ENCODE peak calls at places on chromosomes 12 and 14, in eight cellular contexts. One of them, this sample, is unnamed. For H3K27me3 and H3K4me1, the result is how much of the 10 kb centered on the place peaks cover.

GRCh38 chr12:70691018-70691672 is 53.9 kb upstream of the PTPRB start:
- DNase-seq in uterus: no peak
- DNase-seq in left lung: no peak
- DNase-seq in pancreas: no peak
- DNase-seq in tibial nerve: no peak
- DNase-seq in PC-3: no peak
- DNase-seq in sigmoid colon: no peak
- DNase-seq in right lobe of liver: no peak
- DNase-seq in this sample: no peak

GRCh38 chr12:39692258-39692853 is 72.8 kb upstream of the ABCD2 start:
- DNase-seq in uterus: no peak
- DNase-seq in tibial nerve: no peak
- DNase-seq in PC-3: peak
- DNase-seq in pancreas: no peak
- DNase-seq in right lobe of liver: no peak
- DNase-seq in sigmoid colon: no peak
- DNase-seq in left lung: no peak
- DNase-seq in this sample: no peak

GRCh38 chr12:105466901-105467598 is 136.6 kb downstream of the C12orf75 start:
- DNase-seq in left lung: no peak
- DNase-seq in PC-3: no peak
- DNase-seq in right lobe of liver: no peak
- DNase-seq in pancreas: no peak
- DNase-seq in uterus: no peak
- DNase-seq in sigmoid colon: no peak
- DNase-seq in tibial nerve: no peak
- DNase-seq in this sample: no peak

GRCh38 chr12:66269757-66270383 is 32.4 kb upstream of the HELB start:
- DNase-seq in sigmoid colon: no peak
- DNase-seq in right lobe of liver: no peak
- DNase-seq in PC-3: peak
- DNase-seq in uterus: no peak
- DNase-seq in tibial nerve: peak
- DNase-seq in pancreas: no peak
- DNase-seq in left lung: no peak
- DNase-seq in this sample: no peak

GRCh38 chr14:56027421-56027820 is 90.8 kb upstream of the PELI2 start:
- DNase-seq in PC-3: no peak
- DNase-seq in tibial nerve: no peak
- DNase-seq in uterus: no peak
- DNase-seq in pancreas: no peak
- DNase-seq in left lung: no peak
- DNase-seq in sigmoid colon: no peak
- DNase-seq in right lobe of liver: no peak
- DNase-seq in this sample: no peak

GRCh38 chr14:37340353-37340752 is 142.6 kb downstream of the MIPOL1 start:
- DNase-seq in tibial nerve: no peak
- DNase-seq in right lobe of liver: no peak
- DNase-seq in PC-3: peak
- DNase-seq in pancreas: no peak
- DNase-seq in uterus: no peak
- DNase-seq in sigmoid colon: no peak
- DNase-seq in left lung: no peak
- DNase-seq in this sample: no peak

GRCh38 chr14:67636361-67636919 is 16.7 kb downstream of the ARG2 start:
- DNase-seq in tibial nerve: no peak
- DNase-seq in left lung: no peak
- DNase-seq in uterus: no peak
- DNase-seq in PC-3: no peak
- DNase-seq in sigmoid colon: no peak
- DNase-seq in right lobe of liver: no peak
- DNase-seq in pancreas: no peak
- DNase-seq in this sample: no peak

GRCh38 chr14:89027097-89027740 is 202.8 kb downstream of the TTC8 start:
- DNase-seq in right lobe of liver: peak
- DNase-seq in tibial nerve: no peak
- DNase-seq in pancreas: peak
- DNase-seq in uterus: peak
- DNase-seq in sigmoid colon: peak
- DNase-seq in left lung: peak
- DNase-seq in PC-3: peak
- DNase-seq in this sample: peak

GRCh38 chr12:24649209-24649608 is 299.7 kb downstream of the BCAT1 start:
- DNase-seq in sigmoid colon: no peak
- DNase-seq in tibial nerve: no peak
- DNase-seq in PC-3: no peak
- DNase-seq in left lung: no peak
- DNase-seq in uterus: no peak
- DNase-seq in pancreas: no peak
- DNase-seq in right lobe of liver: no peak
- DNase-seq in this sample: no peak

GRCh38 chr12:108890208-108890607 is 10.3 kb downstream of the DAO start:
- DNase-seq in left lung: no peak
- DNase-seq in right lobe of liver: no peak
- DNase-seq in pancreas: no peak
- DNase-seq in tibial nerve: no peak
- DNase-seq in sigmoid colon: no peak
- DNase-seq in uterus: no peak
- DNase-seq in PC-3: peak
- DNase-seq in this sample: no peak

GRCh38 chr12:80716711-80717469 is at the start of gene MYF5:
- DNase-seq in left lung: no peak
- DNase-seq in right lobe of liver: no peak
- DNase-seq in tibial nerve: no peak
- DNase-seq in uterus: no peak
- DNase-seq in PC-3: no peak
- DNase-seq in pancreas: no peak
- DNase-seq in sigmoid colon: no peak
- DNase-seq in this sample: no peak

GRCh38 chr12:47940773-47941474 is 22.5 kb upstream of the TMEM106C start:
- DNase-seq in tibial nerve: no peak
- DNase-seq in pancreas: no peak
- DNase-seq in uterus: no peak
- DNase-seq in sigmoid colon: no peak
- DNase-seq in PC-3: no peak
- DNase-seq in right lobe of liver: no peak
- DNase-seq in left lung: no peak
- DNase-seq in this sample: no peak

GRCh38 chr12:6463211-6463610 is 7.3 kb downstream of the VAMP1 start:
- DNase-seq in sigmoid colon: no peak
- DNase-seq in right lobe of liver: no peak
- DNase-seq in pancreas: no peak
- DNase-seq in PC-3: no peak
- DNase-seq in uterus: no peak
- DNase-seq in tibial nerve: no peak
- DNase-seq in left lung: no peak
- DNase-seq in this sample: no peak

GRCh38 chr14:104650057-104650980 is 39.1 kb upstream of the INF2 start:
- DNase-seq in PC-3: peak
- DNase-seq in sigmoid colon: peak
- DNase-seq in uterus: peak
- DNase-seq in pancreas: peak
- DNase-seq in tibial nerve: peak
- DNase-seq in left lung: peak
- DNase-seq in right lobe of liver: peak
- DNase-seq in this sample: peak

GRCh38 chr14:99266181-99267178 is 5.5 kb downstream of the BCL11B start:
- DNase-seq in tibial nerve: peak
- DNase-seq in left lung: peak
- DNase-seq in right lobe of liver: peak
- DNase-seq in pancreas: peak
- DNase-seq in sigmoid colon: peak
- DNase-seq in PC-3: peak
- DNase-seq in uterus: peak
- DNase-seq in this sample: peak

GRCh38 chr14:22995889-22996611 is 13.7 kb upstream of the AJUBA start:
- DNase-seq in tibial nerve: no peak
- DNase-seq in pancreas: no peak
- DNase-seq in PC-3: no peak
- DNase-seq in uterus: no peak
- DNase-seq in right lobe of liver: no peak
- DNase-seq in sigmoid colon: no peak
- DNase-seq in left lung: no peak
- DNase-seq in this sample: no peak

GRCh38 chr12:6171409-6172015 is 28.7 kb upstream of the CD9 start:
- DNase-seq in sigmoid colon: peak
- DNase-seq in uterus: peak
- DNase-seq in pancreas: no peak
- DNase-seq in PC-3: no peak
- DNase-seq in tibial nerve: no peak
- DNase-seq in left lung: no peak
- DNase-seq in right lobe of liver: no peak
- DNase-seq in this sample: peak

GRCh38 chr14:95770777-95771176 is 56.9 kb upstream of the TCL1A start:
- DNase-seq in tibial nerve: no peak
- DNase-seq in sigmoid colon: no peak
- DNase-seq in uterus: no peak
- DNase-seq in pancreas: no peak
- DNase-seq in left lung: no peak
- DNase-seq in right lobe of liver: no peak
- DNase-seq in PC-3: no peak
- DNase-seq in this sample: no peak

GRCh38 chr14:73428354-73428824 is 30.0 kb downstream of the NUMB start:
- DNase-seq in uterus: no peak
- DNase-seq in sigmoid colon: no peak
- DNase-seq in pancreas: peak
- DNase-seq in tibial nerve: no peak
- DNase-seq in PC-3: no peak
- DNase-seq in right lobe of liver: peak
- DNase-seq in left lung: peak
- DNase-seq in this sample: no peak
- H3K27me3 ChIP-seq in uterus: under half
- H3K27me3 ChIP-seq in sigmoid colon: under half
- H3K27me3 ChIP-seq in pancreas: under half
- H3K27me3 ChIP-seq in tibial nerve: under half
- H3K27me3 ChIP-seq in PC-3: under half
- H3K27me3 ChIP-seq in right lobe of liver: under half
- H3K27me3 ChIP-seq in left lung: under half
- H3K27me3 ChIP-seq in this sample: under half

DNA sequence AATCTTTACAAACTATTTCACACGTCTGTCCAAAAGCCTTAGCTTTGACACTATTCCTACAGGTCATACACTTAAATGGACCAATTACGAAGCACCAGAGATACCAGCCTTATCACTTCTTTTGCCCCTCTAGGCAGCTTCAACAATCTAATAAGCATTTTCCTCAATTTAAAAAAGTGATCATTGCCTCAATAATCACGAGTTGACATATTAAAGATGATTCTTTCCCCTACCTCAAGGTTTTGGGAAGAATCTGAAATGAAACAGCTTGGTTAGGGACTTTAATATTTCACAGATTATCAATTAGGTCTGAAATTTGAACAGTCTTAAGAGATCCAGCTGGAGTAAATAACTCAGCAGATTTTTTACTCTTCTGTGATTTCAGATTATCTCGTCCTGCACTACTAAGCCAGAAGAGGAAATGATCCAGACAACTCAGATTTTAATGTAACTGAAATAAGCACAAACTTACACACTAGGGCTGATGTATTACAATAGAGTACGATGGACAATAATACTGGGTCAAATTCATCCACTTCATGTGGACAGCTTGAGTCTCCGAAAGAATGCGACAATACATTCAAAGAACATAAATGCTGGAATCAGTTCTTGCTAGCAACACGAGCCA is 15.9 kb downstream of the UBE2N start:
- DNase-seq in left lung: no peak
- DNase-seq in pancreas: no peak
- DNase-seq in PC-3: no peak
- DNase-seq in tibial nerve: no peak
- DNase-seq in uterus: no peak
- DNase-seq in right lobe of liver: no peak
- DNase-seq in sigmoid colon: no peak
- DNase-seq in this sample: no peak
- H3K4me1 ChIP-seq in left lung: under half
- H3K4me1 ChIP-seq in pancreas: under half
- H3K4me1 ChIP-seq in PC-3: under half
- H3K4me1 ChIP-seq in tibial nerve: under half
- H3K4me1 ChIP-seq in uterus: under half
- H3K4me1 ChIP-seq in right lobe of liver: under half
- H3K4me1 ChIP-seq in sigmoid colon: half or more
- H3K4me1 ChIP-seq in this sample: under half

DNA sequence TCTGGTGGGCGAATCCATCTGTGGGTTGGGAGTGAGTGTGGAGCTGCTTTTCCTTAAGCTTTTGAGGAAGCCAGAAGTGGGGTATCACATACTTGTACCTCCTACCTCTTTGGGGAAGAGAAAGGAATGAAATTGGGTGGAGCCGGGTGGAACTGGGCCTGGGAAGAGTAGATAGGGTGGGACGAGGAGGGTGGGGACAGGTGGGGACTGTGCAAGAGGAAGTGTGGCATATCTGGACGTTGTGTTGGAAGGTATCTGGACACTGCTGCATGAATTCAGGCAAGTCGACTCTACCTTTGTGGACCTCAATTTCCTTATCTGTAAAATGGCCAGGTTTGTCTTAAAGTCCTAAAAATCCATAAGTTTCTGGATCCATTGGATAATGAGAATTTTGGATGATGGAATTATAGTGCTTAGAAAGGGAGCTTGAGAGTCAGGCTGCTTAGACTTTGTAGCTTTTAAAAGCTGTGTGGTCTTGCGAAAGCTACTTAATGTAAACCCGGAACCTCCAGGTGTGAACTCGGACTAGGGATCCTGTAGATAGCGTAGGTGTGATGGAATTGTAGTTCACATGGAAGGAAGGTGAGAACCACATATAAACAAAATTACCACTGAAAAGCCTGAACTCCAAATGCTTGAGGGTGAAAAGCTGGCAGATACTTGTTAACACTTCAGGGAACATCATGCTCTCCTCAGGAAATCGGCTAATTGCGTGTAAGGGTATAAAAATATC is 2.1 kb downstream of the VRTN start:
- DNase-seq in pancreas: no peak
- DNase-seq in left lung: no peak
- DNase-seq in PC-3: no peak
- DNase-seq in right lobe of liver: no peak
- DNase-seq in sigmoid colon: peak
- DNase-seq in uterus: no peak
- DNase-seq in tibial nerve: no peak
- DNase-seq in this sample: no peak
- H3K27me3 ChIP-seq in pancreas: under half
- H3K27me3 ChIP-seq in left lung: under half
- H3K27me3 ChIP-seq in PC-3: under half
- H3K27me3 ChIP-seq in right lobe of liver: under half
- H3K27me3 ChIP-seq in sigmoid colon: under half
- H3K27me3 ChIP-seq in uterus: under half
- H3K27me3 ChIP-seq in tibial nerve: under half
- H3K27me3 ChIP-seq in this sample: under half

GRCh38 chr14:90739318-90740077 is 76.7 kb downstream of the TTC7B start:
- DNase-seq in right lobe of liver: peak
- DNase-seq in pancreas: no peak
- DNase-seq in sigmoid colon: no peak
- DNase-seq in left lung: no peak
- DNase-seq in PC-3: no peak
- DNase-seq in uterus: no peak
- DNase-seq in tibial nerve: no peak
- DNase-seq in this sample: no peak
- H3K4me1 ChIP-seq in right lobe of liver: under half
- H3K4me1 ChIP-seq in pancreas: under half
- H3K4me1 ChIP-seq in sigmoid colon: under half
- H3K4me1 ChIP-seq in left lung: under half
- H3K4me1 ChIP-seq in PC-3: under half
- H3K4me1 ChIP-seq in uterus: under half
- H3K4me1 ChIP-seq in tibial nerve: under half
- H3K4me1 ChIP-seq in this sample: under half